ENCODE peak calls at places on chromosomes 3 and 15, in seven cellular contexts. U is OCI-LY7, Y is left lung, C is mesendoderm, P is A549, W is esophagus muscularis mucosa, F is left ventricle myocardium inferior. O is an unnamed sample.

GRCh38 chr3:140568842-140569520 is 108.9 kb upstream of the TRIM42 start:
- DNase-seq in U (no peak), Y (no peak), C (no peak), P (no peak), W (no peak), F (peak; percentile 77), O (no peak)

GRCh38 chr3:153026026-153026425 is 136.0 kb upstream of the RAP2B start:
- DNase-seq in U (peak; percentile 52), Y (no peak), C (peak; percentile 33), P (peak; percentile 31), W (no peak), F (no peak), O (no peak)

GRCh38 chr15:31930967-31931366 is 99.3 kb upstream of the CHRNA7 start:
- DNase-seq in U (no peak), Y (no peak), C (no peak), P (no peak), W (no peak), F (no peak), O (no peak)

GRCh38 chr15:94582368-94582767 is 351.0 kb downstream of the MCTP2 start:
- DNase-seq in U (peak; percentile 41), Y (no peak), C (peak; percentile 85), P (no peak), W (no peak), F (no peak), O (no peak)

GRCh38 chr3:53114412-53115074 is 15.7 kb downstream of the RFT1 start:
- DNase-seq in U (no peak), Y (no peak), C (peak; percentile 16), P (no peak), W (no peak), F (no peak), O (no peak)

GRCh38 chr3:58066842-58067241 is 58.6 kb downstream of the FLNB start:
- DNase-seq in U (no peak), Y (no peak), C (no peak), P (no peak), W (no peak), F (no peak), O (no peak)

GRCh38 chr15:69393831-69394491 is 20.2 kb upstream of the KIF23 start:
- DNase-seq in U (no peak), Y (no peak), C (no peak), P (no peak), W (no peak), F (no peak), O (no peak)

GRCh38 chr15:83106994-83107840 is at the start of gene TM6SF1:
- DNase-seq in U (peak; percentile 69), Y (peak; percentile 88), C (peak; percentile 48), P (no peak), W (no peak), F (no peak), O (no peak)

GRCh38 chr3:11288021-11288491 is 15.9 kb downstream of the ATG7 start:
- DNase-seq in U (no peak), Y (no peak), C (no peak), P (no peak), W (no peak), F (no peak), O (no peak)

GRCh38 chr15:22915866-22916515 is 64.2 kb downstream of the CYFIP1 start:
- DNase-seq in U (no peak), Y (no peak), C (no peak), P (no peak), W (no peak), F (no peak), O (no peak)

GRCh38 chr3:122892118-122892517 is 97.2 kb downstream of the SLC49A4 start:
- DNase-seq in U (no peak), Y (no peak), C (no peak), P (no peak), W (no peak), F (no peak), O (no peak)

GRCh38 chr3:115341208-115341607 is 194.1 kb upstream of the ZBTB20 start:
- DNase-seq in U (no peak), Y (no peak), C (no peak), P (peak; percentile 10), W (no peak), F (no peak), O (no peak)

GRCh38 chr3:44883999-44884431 is 9.6 kb downstream of the TGM4 start:
- DNase-seq in U (no peak), Y (no peak), C (peak; percentile 88), P (peak; percentile 38), W (no peak), F (no peak), O (no peak)

GRCh38 chr3:24460974-24461373 is 33.7 kb downstream of the THRB start:
- DNase-seq in U (no peak), Y (no peak), C (no peak), P (no peak), W (no peak), F (no peak), O (no peak)

GRCh38 chr3:74507691-74508090 is 106.8 kb downstream of the CNTN3 start:
- DNase-seq in U (no peak), Y (peak; percentile 50), C (no peak), P (no peak), W (no peak), F (no peak), O (no peak)

GRCh38 chr15:63188247-63188936 is 1.0 kb upstream of the RAB8B start:
- DNase-seq in U (no peak), Y (no peak), C (no peak), P (no peak), W (no peak), F (no peak), O (no peak)

GRCh38 chr3:50275996-50276761 is 2.7 kb upstream of the LSMEM2 start:
- DNase-seq in U (no peak), Y (peak; percentile 75), C (no peak), P (no peak), W (no peak), F (no peak), O (no peak)

GRCh38 chr15:89654847-89655805 is at the start of gene KIF7:
- DNase-seq in U (no peak), Y (no peak), C (peak; percentile 88), P (peak; percentile 60), W (no peak), F (no peak), O (no peak)

GRCh38 chr3:94147039-94147438 is 84.2 kb downstream of the NSUN3 start:
- DNase-seq in U (no peak), Y (no peak), C (no peak), P (no peak), W (no peak), F (no peak), O (no peak)

GRCh38 chr15:60584355-60585023 is 105.5 kb upstream of the ICE2 start:
- DNase-seq in U (no peak), Y (no peak), C (peak; percentile 46), P (no peak), W (no peak), F (no peak), O (no peak)
- H3K27ac ChIP-seq in U (no peak overlapping the region), Y (peak overlapping the region; percentile 38), C (no peak overlapping the region), P (no peak overlapping the region), W (no peak overlapping the region), F (no peak overlapping the region), O (peak overlapping the region; percentile 82)

GRCh38 chr15:65056106-65056505 is 10.9 kb downstream of the SLC51B start:
- DNase-seq in U (no peak), Y (no peak), C (no peak), P (no peak), W (no peak), F (no peak), O (no peak)
- H3K4me1 ChIP-seq in U (peaks cover 9% of the 10 kb centered on the region), Y (no peaks in the 10 kb centered on the region), C (no peaks in the 10 kb centered on the region), P (peaks cover 40% of the 10 kb centered on the region), W (peaks cover 69% of the 10 kb centered on the region), F (peaks cover 55% of the 10 kb centered on the region), O (no peaks in the 10 kb centered on the region)

DNA sequence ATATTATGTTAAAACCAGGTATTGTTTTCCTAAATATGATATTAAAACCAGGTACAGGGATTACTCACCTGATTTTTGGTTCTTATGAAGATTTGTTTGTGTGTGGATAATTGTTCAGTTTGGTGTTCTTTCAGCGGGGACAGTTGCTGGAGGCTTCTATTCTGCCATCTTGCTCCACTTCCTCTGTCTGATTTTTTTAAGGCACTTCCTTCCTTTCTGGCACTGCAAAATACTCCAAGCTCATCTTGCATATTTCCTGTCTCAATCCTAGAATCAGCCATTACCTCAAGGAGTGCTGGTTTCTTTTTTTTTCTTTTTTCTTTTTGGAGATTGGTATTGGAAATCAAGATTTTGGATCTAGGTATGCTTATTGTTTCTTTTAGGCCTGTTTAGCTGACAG is 229.9 kb downstream of the SV2B start:
- DNase-seq in U (no peak), Y (no peak), C (no peak), P (no peak), W (no peak), F (no peak), O (no peak)
- H3K27ac ChIP-seq in U (no peak overlapping the region), Y (no peak overlapping the region), C (no peak overlapping the region), P (no peak overlapping the region), W (no peak overlapping the region), F (no peak overlapping the region), O (no peak overlapping the region)

GRCh38 chr15:90979582-90979981 is 14.8 kb downstream of the PRC1 start:
- DNase-seq in U (no peak), Y (no peak), C (no peak), P (no peak), W (no peak), F (no peak), O (no peak)
- H3K4me1 ChIP-seq in U (no peaks in the 10 kb centered on the region), Y (no peaks in the 10 kb centered on the region), C (no peaks in the 10 kb centered on the region), P (peaks cover 12% of the 10 kb centered on the region), W (no peaks in the 10 kb centered on the region), F (no peaks in the 10 kb centered on the region), O (no peaks in the 10 kb centered on the region)

GRCh38 chr3:127009531-127009930 is 26.6 kb downstream of the PLXNA1 start:
- DNase-seq in U (no peak), Y (no peak), C (no peak), P (no peak), W (no peak), F (no peak), O (no peak)

GRCh38 chr3:127005864-127006500 is 23.1 kb downstream of the PLXNA1 start:
- DNase-seq in U (no peak), Y (no peak), C (no peak), P (no peak), W (no peak), F (no peak), O (no peak)

GRCh38 chr3:127008236-127008635 is 25.3 kb downstream of the PLXNA1 start:
- DNase-seq in U (no peak), Y (no peak), C (no peak), P (no peak), W (no peak), F (no peak), O (no peak)

GRCh38 chr3:127004641-127005397 is 21.9 kb downstream of the PLXNA1 start:
- DNase-seq in U (no peak), Y (no peak), C (no peak), P (no peak), W (no peak), F (no peak), O (no peak)

DNA sequence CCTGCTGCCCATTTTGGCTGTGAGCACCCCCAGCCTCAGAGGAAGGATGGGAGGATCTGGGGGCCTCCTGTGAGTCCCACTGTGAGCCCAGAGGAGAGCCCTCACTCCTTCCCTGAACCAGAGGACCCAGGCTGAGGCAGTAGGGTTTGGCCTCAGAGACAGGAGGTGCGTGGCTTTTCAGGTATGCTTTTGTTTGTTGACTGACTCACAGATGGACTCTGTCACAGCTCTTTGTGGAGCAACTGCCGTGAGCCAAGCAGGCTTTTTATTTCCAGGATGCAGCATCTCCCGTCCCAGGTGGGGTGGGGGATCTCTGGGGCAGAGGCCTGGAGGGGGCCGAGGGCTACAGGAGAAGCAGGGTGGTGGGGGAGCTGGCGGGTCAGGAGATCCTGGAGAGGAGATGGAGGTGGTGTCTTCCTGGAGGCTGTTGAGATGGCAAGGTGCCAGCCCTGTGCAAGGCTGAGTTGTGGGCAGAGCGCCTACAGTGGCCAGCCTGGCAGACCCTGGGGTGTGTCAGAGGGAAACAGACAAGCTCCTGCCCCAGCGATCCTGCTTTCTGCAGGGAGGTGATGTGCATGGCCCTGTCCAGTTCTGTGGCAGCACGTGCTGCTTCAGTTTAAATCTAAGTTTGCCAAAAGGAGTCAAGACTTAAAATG is 24.0 kb downstream of the PLXNA1 start:
- DNase-seq in U (no peak), Y (no peak), C (no peak), P (no peak), W (no peak), F (no peak), O (no peak)
- H3K27ac ChIP-seq in U (no peak overlapping the region), Y (no peak overlapping the region), C (no peak overlapping the region), P (peak overlapping the region; percentile 31), W (no peak overlapping the region), F (no peak overlapping the region), O (no peak overlapping the region)

O was measured in naive thymus-derived CD4-positive, alpha-beta T cell.